ENCODE peak calls at places on chromosomes 5 and 9, in eight cellular contexts. P is NCI-H510A treated with DMSO at 0.1 percent for 48 hours; Z is choroid plexus epithelial cell; O is chondrocyte; S is activated CD4-positive, CD25-positive, alpha-beta regulatory T cell treated with anti-CD3 and anti-CD28 coated beads, Interleukin-2, amount 50 U/mL, for 16 hours; T is non-pigmented ciliary epithelial cell; N is CD4-positive, alpha-beta T cell; L is GM13977. U is an unnamed sample.
A peak's percentile ranks its signal among the peaks of the same experiment; 100 is the strongest.

GRCh38 chr5:154191467-154192261 is 1.1 kb downstream of the GALNT10 start:
- DNase-seq in P (no peak), Z (peak; percentile 62), O (no peak), S (no peak), T (no peak), N (no peak), L (no peak), U (no peak)

GRCh38 chr9:15469406-15469805 is 41.4 kb downstream of the PSIP1 start:
- DNase-seq in P (no peak), Z (peak; percentile 25), O (no peak), S (no peak), T (peak; percentile 2), N (no peak), L (no peak), U (no peak)

GRCh38 chr5:98933446-98934072 is 4.8 kb upstream of the CHD1 start:
- DNase-seq in P (no peak), Z (no peak), O (no peak), S (peak; percentile 29), T (no peak), N (peak; percentile 26), L (peak; percentile 39), U (peak; percentile 59)

GRCh38 chr9:120109242-120109641 is 470.7 kb downstream of the CDK5RAP2 start:
- DNase-seq in P (peak; percentile 10), Z (no peak), O (no peak), S (no peak), T (no peak), N (no peak), L (no peak), U (no peak)

GRCh38 chr9:124809741-124810500 is 33.0 kb downstream of the OLFML2A start:
- DNase-seq in P (no peak), Z (no peak), O (no peak), S (no peak), T (no peak), N (no peak), L (no peak), U (no peak)

GRCh38 chr9:5947912-5948311 is 57.2 kb downstream of the MLANA start:
- DNase-seq in P (peak; percentile 69), Z (peak; percentile 41), O (no peak), S (no peak), T (no peak), N (no peak), L (no peak), U (peak; percentile 13)

GRCh38 chr5:139494832-139495231 is 12.3 kb upstream of the STING1 start:
- DNase-seq in P (no peak), Z (peak; percentile 62), O (no peak), S (no peak), T (no peak), N (no peak), L (no peak), U (no peak)

GRCh38 chr9:6576930-6577329 is 68.6 kb downstream of the GLDC start:
- DNase-seq in P (no peak), Z (no peak), O (peak; percentile 12), S (no peak), T (no peak), N (no peak), L (no peak), U (no peak)

GRCh38 chr5:10832987-10833386 is 72.0 kb upstream of the DAP start:
- DNase-seq in P (no peak), Z (no peak), O (no peak), S (no peak), T (no peak), N (no peak), L (no peak), U (no peak)

GRCh38 chr5:164617290-164617689 is 1111.9 kb downstream of the MAT2B start:
- DNase-seq in P (no peak), Z (no peak), O (no peak), S (no peak), T (no peak), N (no peak), L (no peak), U (no peak)

GRCh38 chr5:132392411-132392810 is 22.9 kb downstream of the SLC22A5 start:
- DNase-seq in P (no peak), Z (no peak), O (no peak), S (no peak), T (no peak), N (no peak), L (no peak), U (no peak)

GRCh38 chr9:33082135-33082534 is 5.7 kb upstream of the SMU1 start:
- DNase-seq in P (no peak), Z (no peak), O (peak; percentile 24), S (no peak), T (no peak), N (no peak), L (no peak), U (no peak)

U was measured in GM12878.